ENCODE peak calls at places on chromosomes 12 and 14, in five cellular contexts. U, W, D, E and T are unnamed samples.
A peak's percentile ranks its signal among the peaks of the same experiment; 100 is the strongest.

GRCh38 chr12:124485371-124485770 is 82.0 kb downstream of the NCOR2 start:
- DNase-seq in D (no peak), E (no peak), W (no peak), U (no peak), T (no peak)

GRCh38 chr12:46891306-46891705 is 65.5 kb upstream of the SLC38A4 start:
- DNase-seq in U (peak; percentile 51), E (no peak), D (no peak), W (no peak), T (peak; percentile 24)

GRCh38 chr12:124713436-124714082 is 146.1 kb upstream of the NCOR2 start:
- DNase-seq in E (peak; percentile 93), W (no peak), U (peak; percentile 95), D (peak; percentile 47), T (no peak)

GRCh38 chr12:46266382-46266791 is 2.5 kb downstream of the SLC38A1 start:
- DNase-seq in W (no peak), E (no peak), D (peak; percentile 36), U (peak; percentile 54), T (peak; percentile 77)

GRCh38 chr12:29763301-29763683 is 20.4 kb downstream of the TMTC1 start:
- DNase-seq in U (no peak), E (no peak), D (no peak), W (no peak), T (no peak)

GRCh38 chr12:113208041-113208934 is 13.0 kb upstream of the TPCN1 start:
- DNase-seq in E (peak; percentile 99), W (no peak), D (no peak), U (peak; percentile 47), T (no peak)

GRCh38 chr14:101008631-101009336 is 105.3 kb upstream of the RTL1 start:
- DNase-seq in W (no peak), D (no peak), E (no peak), U (no peak), T (no peak)

GRCh38 chr12:109548258-109548657 is 25.0 kb downstream of the MMAB start:
- DNase-seq in U (no peak), W (no peak), D (no peak), E (no peak), T (no peak)

GRCh38 chr14:97626088-97626487 is 828.9 kb downstream of the VRK1 start:
- DNase-seq in D (no peak), E (no peak), W (no peak), U (no peak), T (no peak)

GRCh38 chr14:105047283-105048016 is 17.8 kb downstream of the GPR132 start:
- DNase-seq in D (no peak), W (no peak), E (no peak), U (no peak), T (no peak)

GRCh38 chr12:108679282-108679681 is 45.6 kb upstream of the SELPLG start:
- DNase-seq in W (no peak), E (no peak), D (no peak), U (no peak), T (no peak)

GRCh38 chr12:20127401-20127800 is 240.9 kb upstream of the PDE3A start:
- DNase-seq in U (no peak), W (no peak), D (no peak), E (no peak), T (peak; percentile 4)

GRCh38 chr12:111446631-111447570 is 41.2 kb downstream of the SH2B3 start:
- DNase-seq in U (no peak), E (no peak), W (no peak), D (no peak), T (no peak)

GRCh38 chr12:54988402-54989054 is 4.0 kb upstream of the TESPA1 start:
- DNase-seq in D (no peak), E (no peak), W (no peak), U (peak; percentile 19), T (peak; percentile 26)

GRCh38 chr14:50082784-50083466 is 33.4 kb downstream of the VCPKMT start:
- DNase-seq in E (peak; percentile 92), D (no peak), U (peak; percentile 75), W (no peak), T (no peak)

GRCh38 chr12:53601296-53601847 is 24.8 kb downstream of the ATF7 start:
- DNase-seq in W (no peak), U (no peak), D (no peak), E (no peak), T (no peak)

GRCh38 chr12:14723763-14724162 is 27.4 kb upstream of the GUCY2C start:
- DNase-seq in W (peak; percentile 54), D (peak; percentile 51), U (peak; percentile 32), E (peak; percentile 37), T (peak; percentile 62)

GRCh38 chr12:42135264-42135814 is 9.3 kb downstream of the GXYLT1 start:
- DNase-seq in D (no peak), U (peak; percentile 78), E (no peak), W (no peak), T (peak; percentile 68)

DNA sequence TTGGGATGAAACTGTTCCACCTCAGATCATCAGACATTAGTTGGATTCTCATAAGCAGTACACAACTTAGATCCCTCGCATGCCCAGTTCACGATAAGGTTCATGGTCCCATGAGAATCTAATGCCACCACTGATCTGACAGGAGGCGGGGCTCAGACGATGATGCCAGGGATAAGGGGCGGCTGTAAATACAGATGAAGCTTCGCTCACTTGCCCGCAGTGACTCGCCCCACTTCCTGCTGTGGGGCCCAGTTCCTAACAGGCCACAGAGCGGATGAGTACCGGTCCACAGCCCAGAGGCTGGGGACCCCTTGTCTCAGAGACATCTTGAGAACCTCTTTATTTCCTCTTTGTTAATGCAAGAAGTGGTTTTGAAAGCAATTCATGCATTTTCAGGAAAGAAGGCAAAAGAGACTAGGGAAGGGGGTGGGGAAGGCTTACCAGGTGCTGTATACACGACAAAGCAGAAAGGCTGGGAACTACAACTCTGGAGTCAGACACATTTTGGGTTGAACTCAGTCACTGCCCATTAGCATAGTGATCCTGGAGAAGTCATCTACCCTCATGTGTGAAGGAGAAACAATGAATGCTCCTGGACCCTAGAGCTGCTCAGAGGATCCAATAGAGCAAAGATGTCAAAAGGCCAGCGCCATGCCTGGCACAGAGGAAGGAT is 68.6 kb downstream of the EID3 start:
- DNase-seq in D (no peak), W (no peak), U (peak; percentile 33), E (no peak), T (peak; percentile 62)
- H3K9ac ChIP-seq in D (no peak overlapping the region), W (no peak overlapping the region), U (no peak overlapping the region), E (no peak overlapping the region), T (peak overlapping the region; percentile 16)

GRCh38 chr12:103880299-103881142 is 39.5 kb upstream of the NT5DC3 start:
- DNase-seq in E (peak; percentile 74), W (no peak), U (no peak), D (no peak), T (peak; percentile 26)
- H3K4me2 ChIP-seq in E (peak overlapping the region; percentile 12), W (peak overlapping the region; percentile 41), U (no peak overlapping the region), D (no peak overlapping the region), T (no peak overlapping the region)

GRCh38 chr14:90523961-90524875 is 127.4 kb downstream of the CALM1 start:
- DNase-seq in W (no peak), E (no peak), D (no peak), U (no peak), T (no peak)

GRCh38 chr14:90521930-90522483 is 125.2 kb downstream of the CALM1 start:
- DNase-seq in E (no peak), U (no peak), D (no peak), W (no peak), T (no peak)

GRCh38 chr14:90523544-90523943 is 126.7 kb downstream of the CALM1 start:
- DNase-seq in D (no peak), W (no peak), U (peak; percentile 82), E (no peak), T (peak; percentile 56)

GRCh38 chr14:90521121-90521929 is 124.5 kb downstream of the CALM1 start:
- DNase-seq in D (no peak), E (no peak), U (peak; percentile 37), W (no peak), T (no peak)

GRCh38 chr14:90522585-90523191 is 125.9 kb downstream of the CALM1 start:
- DNase-seq in E (no peak), W (no peak), U (peak; percentile 59), D (peak; percentile 61), T (peak; percentile 72)
- H2AFZ ChIP-seq in E (no peak overlapping the region), W (no peak overlapping the region), U (no peak overlapping the region), D (no peak overlapping the region), T (peak overlapping the region; percentile 70)

GRCh38 chr12:790608-791007 is 38.2 kb downstream of the WNK1 start:
- DNase-seq in D (no peak), W (no peak), U (no peak), E (no peak), T (no peak)

GRCh38 chr12:793037-793436 is 40.7 kb downstream of the WNK1 start:
- DNase-seq in E (no peak), W (no peak), D (no peak), U (no peak), T (peak; percentile 41)

GRCh38 chr12:790253-790563 is 37.8 kb downstream of the WNK1 start:
- DNase-seq in E (no peak), U (no peak), D (no peak), W (no peak), T (no peak)

GRCh38 chr12:795305-795704 is 42.9 kb downstream of the WNK1 start:
- DNase-seq in E (no peak), U (no peak), W (no peak), D (no peak), T (no peak)
- H3K9ac ChIP-seq in E (no peak overlapping the region), U (no peak overlapping the region), W (no peak overlapping the region), D (no peak overlapping the region), T (no peak overlapping the region)

DNA sequence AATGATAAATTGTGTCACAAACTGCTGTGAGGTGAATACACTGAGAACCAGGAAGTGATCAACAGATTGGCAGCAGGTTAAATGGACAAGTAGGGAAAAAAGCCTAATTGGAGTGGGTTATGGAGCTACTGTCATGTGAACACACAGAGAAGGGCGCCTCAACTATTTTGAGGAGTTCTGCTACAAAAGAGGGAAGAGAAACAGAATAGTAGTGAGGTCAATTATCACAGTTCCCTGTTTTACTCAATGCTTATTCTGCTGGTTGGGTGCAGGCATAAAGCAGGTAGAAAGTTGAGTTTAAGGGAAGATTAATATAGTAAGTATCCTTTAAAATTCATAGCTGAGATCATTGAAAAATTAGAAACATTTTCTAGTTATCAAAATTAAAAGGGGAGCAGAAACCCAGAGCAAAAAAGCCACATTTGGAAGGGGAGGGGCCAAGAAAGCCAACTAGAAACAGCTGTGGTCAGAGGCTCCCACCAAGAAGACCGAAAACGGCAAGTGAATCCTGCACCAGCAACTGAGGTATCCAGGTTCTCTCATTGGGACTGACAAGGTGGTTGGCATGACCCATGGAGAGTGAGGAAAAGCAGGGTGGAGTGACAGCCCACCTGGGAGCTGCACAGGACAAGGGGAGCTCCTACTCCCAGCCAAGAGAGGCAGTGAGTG is 105.7 kb downstream of the ZC3H14 start:
- DNase-seq in D (no peak), E (peak; percentile 17), W (no peak), U (no peak), T (no peak)
- H3K4me2 ChIP-seq in D (no peak overlapping the region), E (peak overlapping the region; percentile 84), W (peak overlapping the region; percentile 60), U (no peak overlapping the region), T (no peak overlapping the region)

GRCh38 chr12:57019983-57020719 is 3.8 kb upstream of the TAC3 start:
- DNase-seq in W (no peak), E (no peak), D (no peak), U (no peak), T (peak; percentile 42)

GRCh38 chr12:57011438-57012424 is 4.6 kb downstream of the TAC3 start:
- DNase-seq in U (no peak), E (no peak), W (no peak), D (no peak), T (no peak)

GRCh38 chr12:57012600-57013465 is 3.5 kb downstream of the TAC3 start:
- DNase-seq in W (no peak), E (peak; percentile 32), D (peak; percentile 29), U (no peak), T (no peak)

GRCh38 chr12:57018906-57019305 is 2.6 kb upstream of the TAC3 start:
- DNase-seq in D (no peak), U (no peak), E (no peak), W (no peak), T (no peak)

GRCh38 chr12:57016348-57016747 is at the start of gene TAC3:
- DNase-seq in D (peak; percentile 67), W (no peak), E (no peak), U (no peak), T (no peak)
- H2AFZ ChIP-seq in D (peak within 1 kb of the TSS; percentile 96), W (no peak within 1 kb of the TSS), E (no peak within 1 kb of the TSS), U (no peak within 1 kb of the TSS), T (no peak within 1 kb of the TSS)